ENCODE peak calls at places on chromosomes 1 and 21, in six cellular contexts. R is RWPE1, F is choroid plexus epithelial cell, B is fibroblast of pulmonary artery, K is suprapubic skin, H is keratinocyte. I is an unnamed sample.

GRCh38 chr1:160068231-160068630 is 1.7 kb downstream of the KCNJ10 start:
- DNase-seq in R (no peak), F (no peak), B (no peak), K (no peak), H (no peak), I (no peak)

GRCh38 chr1:117658676-117659075 is 52.8 kb downstream of the TENT5C start:
- DNase-seq in R (no peak), F (no peak), B (no peak), K (no peak), H (no peak), I (no peak)

GRCh38 chr1:24277420-24278169 is 41.6 kb upstream of the GRHL3 start:
- DNase-seq in R (no peak), F (peak), B (peak), K (no peak), H (no peak), I (no peak)

GRCh38 chr1:169271094-169271493 is 96.5 kb downstream of the NME7 start:
- DNase-seq in R (no peak), F (peak), B (peak), K (no peak), H (no peak), I (no peak)

GRCh38 chr1:50697440-50698421 is 262.3 kb downstream of the FAF1 start:
- DNase-seq in R (no peak), F (peak), B (peak), K (no peak), H (no peak), I (no peak)

GRCh38 chr1:117541003-117541402 is 64.8 kb upstream of the TENT5C start:
- DNase-seq in R (no peak), F (no peak), B (peak), K (no peak), H (no peak), I (no peak)

GRCh38 chr1:65820983-65821382 is 28.3 kb downstream of the PDE4B start:
- DNase-seq in R (no peak), F (peak), B (peak), K (no peak), H (no peak), I (no peak)

GRCh38 chr1:192771341-192771740 is 37.5 kb upstream of the RGS2 start:
- DNase-seq in R (no peak), F (no peak), B (no peak), K (no peak), H (no peak), I (no peak)

GRCh38 chr1:204267191-204267601 is 53.4 kb upstream of the GOLT1A start:
- DNase-seq in R (no peak), F (no peak), B (no peak), K (no peak), H (no peak), I (no peak)

GRCh38 chr1:114707604-114708003 is 9.0 kb downstream of the NRAS start:
- DNase-seq in R (no peak), F (no peak), B (no peak), K (no peak), H (no peak), I (no peak)

GRCh38 chr1:192732787-192733186 is 76.1 kb upstream of the RGS2 start:
- DNase-seq in R (no peak), F (no peak), B (no peak), K (no peak), H (no peak), I (no peak)

GRCh38 chr1:218259800-218260199 is 25.3 kb upstream of the RRP15 start:
- DNase-seq in R (no peak), F (peak), B (peak), K (no peak), H (no peak), I (no peak)

GRCh38 chr21:33884361-33885157 is 31.0 kb downstream of the ATP5PO start:
- DNase-seq in R (no peak), F (no peak), B (peak), K (no peak), H (no peak), I (no peak)

GRCh38 chr1:161080391-161081150 is 8.8 kb downstream of the NECTIN4 start:
- DNase-seq in R (no peak), F (peak), B (peak), K (no peak), H (no peak), I (no peak)

GRCh38 chr1:110634455-110635281 is 28.5 kb upstream of the KCNA2 start:
- DNase-seq in R (peak), F (peak), B (peak), K (no peak), H (peak), I (no peak)

GRCh38 chr1:31708324-31708723 is 4.5 kb upstream of the COL16A1 start:
- DNase-seq in R (no peak), F (peak), B (no peak), K (no peak), H (no peak), I (no peak)

GRCh38 chr1:24278726-24279125 is 40.4 kb upstream of the GRHL3 start:
- DNase-seq in R (no peak), F (no peak), B (no peak), K (no peak), H (no peak), I (no peak)

GRCh38 chr21:46064870-46065214 is 33.1 kb upstream of the COL6A2 start:
- DNase-seq in R (no peak), F (no peak), B (no peak), K (peak), H (no peak), I (peak)

GRCh38 chr1:68028566-68028965 is 21.9 kb downstream of the DIRAS3 start:
- DNase-seq in R (no peak), F (no peak), B (no peak), K (no peak), H (no peak), I (no peak)

GRCh38 chr1:6041432-6042062 is 4.1 kb upstream of the KCNAB2 start:
- DNase-seq in R (no peak), F (peak), B (peak), K (no peak), H (no peak), I (no peak)

DNA sequence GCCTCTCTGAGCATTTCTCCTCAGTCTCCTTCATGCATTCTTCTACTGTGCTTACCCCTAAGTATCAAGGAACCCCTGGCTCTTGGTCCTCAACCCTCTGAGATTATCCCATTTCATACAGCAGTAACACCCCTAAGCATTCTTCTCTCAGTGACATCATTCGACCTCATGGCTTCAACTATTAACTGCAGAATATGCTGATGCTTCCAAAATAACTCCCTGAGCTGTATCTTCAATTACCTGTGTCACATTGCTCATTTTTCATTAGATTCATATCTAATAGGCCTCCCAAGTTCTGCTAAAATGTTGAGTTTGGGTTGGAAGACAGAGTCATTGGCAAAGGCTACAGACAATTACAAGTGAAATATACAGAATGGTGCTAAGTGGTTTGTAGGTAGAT is 7.5 kb downstream of the CAPN8 start:
- DNase-seq in R (no peak), F (no peak), B (no peak), K (no peak), H (no peak), I (no peak)
- TF ChIP-seq CTCF in R (no peak), F (no peak), B (no peak), K (no peak), H (no peak), I (no peak)

GRCh38 chr1:91617242-91617837 is 116.7 kb downstream of the CDC7 start:
- DNase-seq in R (no peak), F (peak), B (no peak), K (no peak), H (no peak), I (no peak)
- TF ChIP-seq CTCF in R (no peak), F (peak), B (no peak), K (no peak), H (peak), I (peak)

DNA sequence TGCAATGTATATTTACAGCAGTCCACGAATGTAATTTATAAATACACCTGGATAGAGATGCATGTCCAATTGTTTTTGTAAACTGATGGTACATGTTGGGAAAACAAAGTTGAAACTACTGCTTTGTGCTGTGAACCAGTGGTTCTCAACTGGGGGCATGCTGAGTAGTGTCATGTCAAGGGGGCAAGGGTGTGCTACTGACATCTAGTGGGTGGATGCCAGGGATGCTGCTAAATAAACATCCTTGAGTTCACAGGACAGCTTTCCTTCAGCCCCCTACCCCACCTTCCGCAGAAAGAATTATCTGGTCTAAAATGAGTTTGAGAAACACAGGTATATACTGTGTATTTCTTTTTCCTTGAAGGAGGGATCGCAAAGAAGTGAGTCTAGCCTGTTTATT is 95.9 kb downstream of the RASAL2 start:
- DNase-seq in R (peak), F (peak), B (peak), K (no peak), H (no peak), I (no peak)
- TF ChIP-seq CTCF in R (peak), F (peak), B (peak), K (no peak), H (peak), I (peak)

DNA sequence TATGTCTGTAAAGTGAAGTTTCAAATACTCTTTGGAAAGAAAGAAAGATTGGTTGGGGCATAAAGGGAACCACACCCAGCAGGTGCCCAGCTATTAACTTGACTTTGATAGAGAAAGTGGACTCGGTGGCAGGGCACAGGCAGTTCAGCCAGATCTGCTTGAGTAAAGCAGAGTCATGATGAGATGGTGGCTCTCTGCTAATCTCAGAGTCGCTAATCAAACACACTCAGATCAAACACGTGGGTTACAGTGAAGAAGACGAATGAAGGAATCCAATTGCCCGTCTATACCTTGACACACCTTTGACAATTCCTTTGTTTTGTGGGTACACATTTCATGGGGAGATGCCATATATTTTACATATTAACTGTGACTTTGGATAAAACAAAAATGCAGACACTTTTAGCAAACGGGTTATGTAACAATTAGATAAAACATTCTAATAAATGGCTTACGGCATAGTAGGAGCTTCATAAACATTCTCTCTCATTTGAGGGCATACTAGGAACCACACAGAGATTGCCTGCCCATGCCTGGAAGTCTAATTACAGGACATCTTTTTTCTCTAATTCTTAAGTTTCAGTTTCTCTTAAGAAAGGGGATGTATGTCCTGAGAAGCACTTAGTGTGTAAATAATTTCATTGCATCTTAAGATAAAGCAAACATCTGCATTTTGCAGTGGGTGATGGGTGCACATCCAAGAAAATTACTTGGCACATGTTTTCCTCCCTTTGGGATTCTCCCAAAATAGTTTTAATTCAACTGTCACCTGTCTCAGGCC is 7.2 kb downstream of the CBR1 start:
- DNase-seq in R (no peak), F (no peak), B (no peak), K (no peak), H (no peak), I (no peak)
- TF ChIP-seq CTCF in R (no peak), F (no peak), B (no peak), K (no peak), H (no peak), I (no peak)